ENCODE peak calls at places on chromosomes 4 and X, in ten cellular contexts. J, L, Z, W, D, Y, I, Q, K and E are unnamed samples.

GRCh38 chr4:11914406-11914805 is 485.7 kb upstream of the HS3ST1 start:
- DNase-seq in J (no peak), L (no peak), Z (no peak), W (no peak), D (no peak), Y (no peak), I (no peak), Q (no peak), K (no peak), E (no peak)

GRCh38 chrX:111352424-111352823 is 59.6 kb downstream of the DCX start:
- DNase-seq in J (no peak), L (no peak), Z (peak), W (no peak), D (no peak), Y (no peak), I (no peak), Q (peak), K (no peak), E (no peak)

GRCh38 chrX:136397001-136397400 is 90.7 kb upstream of the BRS3 start:
- DNase-seq in J (no peak), L (no peak), Z (no peak), W (no peak), D (no peak), Y (no peak), I (no peak), Q (no peak), K (no peak), E (no peak)

GRCh38 chr4:113943863-113944262 is 35.6 kb downstream of the ARSJ start:
- DNase-seq in J (no peak), L (no peak), Z (no peak), W (no peak), D (no peak), Y (no peak), I (no peak), Q (no peak), K (no peak), E (no peak)

GRCh38 chr4:58602701-58603359 is 1492.6 kb upstream of the IGFBP7 start:
- DNase-seq in J (no peak), L (no peak), Z (no peak), W (no peak), D (no peak), Y (no peak), I (no peak), Q (no peak), K (no peak), E (no peak)

GRCh38 chrX:110415440-110416167 is 57.0 kb downstream of the RTL9 start:
- DNase-seq in J (no peak), L (no peak), Z (no peak), W (no peak), D (no peak), Y (no peak), I (no peak), Q (no peak), K (no peak), E (no peak)

GRCh38 chr4:7772708-7773385 is 166.8 kb downstream of the AFAP1 start:
- DNase-seq in J (no peak), L (no peak), Z (no peak), W (no peak), D (no peak), Y (no peak), I (no peak), Q (no peak), K (no peak), E (no peak)

GRCh38 chr4:36785965-36786364 is 458.6 kb upstream of the NWD2 start:
- DNase-seq in J (peak), L (no peak), Z (no peak), W (no peak), D (no peak), Y (no peak), I (no peak), Q (no peak), K (no peak), E (no peak)

GRCh38 chr4:8376361-8377102 is 64.0 kb downstream of the ACOX3 start:
- DNase-seq in J (no peak), L (no peak), Z (peak), W (no peak), D (no peak), Y (no peak), I (no peak), Q (no peak), K (no peak), E (no peak)

GRCh38 chr4:128690009-128690408 is 119.5 kb upstream of the JADE1 start:
- DNase-seq in J (no peak), L (no peak), Z (no peak), W (no peak), D (no peak), Y (no peak), I (no peak), Q (no peak), K (no peak), E (no peak)

GRCh38 chr4:166366012-166366411 is 493.0 kb downstream of the TLL1 start:
- DNase-seq in J (no peak), L (no peak), Z (no peak), W (no peak), D (no peak), Y (no peak), I (no peak), Q (no peak), K (no peak), E (no peak)

GRCh38 chr4:878796-879729 is 53.1 kb downstream of the GAK start:
- DNase-seq in J (no peak), L (no peak), Z (no peak), W (no peak), D (peak), Y (no peak), I (no peak), Q (no peak), K (no peak), E (no peak)

GRCh38 chr4:138275216-138275615 is 33.1 kb upstream of the SLC7A11 start:
- DNase-seq in J (no peak), L (no peak), Z (no peak), W (no peak), D (no peak), Y (no peak), I (no peak), Q (no peak), K (no peak), E (no peak)

GRCh38 chr4:151792525-151792924 is 31.7 kb upstream of the GATB start:
- DNase-seq in J (no peak), L (no peak), Z (no peak), W (no peak), D (no peak), Y (no peak), I (no peak), Q (no peak), K (no peak), E (no peak)

GRCh38 chr4:17580969-17581368 is 4.0 kb downstream of the LAP3 start:
- DNase-seq in J (no peak), L (no peak), Z (no peak), W (no peak), D (no peak), Y (no peak), I (no peak), Q (no peak), K (no peak), E (no peak)

GRCh38 chrX:9458516-9459078 is 6.3 kb upstream of the TBL1X start:
- DNase-seq in J (no peak), L (no peak), Z (no peak), W (no peak), D (no peak), Y (no peak), I (no peak), Q (no peak), K (no peak), E (no peak)

GRCh38 chr4:128513664-128514484 is 226.3 kb upstream of the PGRMC2 start:
- DNase-seq in J (no peak), L (no peak), Z (no peak), W (no peak), D (no peak), Y (no peak), I (no peak), Q (no peak), K (no peak), E (no peak)

GRCh38 chrX:1283750-1284149 is 15.1 kb downstream of the CSF2RA start:
- DNase-seq in J (no peak), L (no peak), Z (no peak), W (no peak), D (no peak), Y (no peak), I (no peak), Q (no peak), K (no peak), E (no peak)